ENCODE peak calls at places on chromosomes 4 and X, in five cellular contexts. Q is fibroblast of lung, C is osteoblast, I is right lobe of liver, M is esophagus squamous epithelium. V is an unnamed sample.

GRCh38 chr4:31261632-31262031 is 541.5 kb downstream of the PCDH7 start:
- DNase-seq in Q (no peak), I (no peak), C (no peak), M (no peak), V (no peak)

GRCh38 chr4:161841759-161842158 is 322.0 kb downstream of the FSTL5 start:
- DNase-seq in I (no peak), C (no peak), Q (no peak), M (no peak), V (no peak)

GRCh38 chrX:52425710-52426245 is 57.0 kb downstream of the XAGE2 start:
- DNase-seq in M (no peak), C (no peak), I (no peak), Q (peak; percentile 51), V (no peak)

GRCh38 chrX:87397103-87397886 is 120.3 kb upstream of the KLHL4 start:
- DNase-seq in C (no peak), M (no peak), I (no peak), Q (peak; percentile 10), V (peak; percentile 8)

GRCh38 chr4:144948009-144948408 is 150.0 kb downstream of the ANAPC10 start:
- DNase-seq in Q (peak; percentile 36), I (no peak), C (peak; percentile 13), M (no peak), V (peak; percentile 68)

GRCh38 chr4:2269206-2269531 is 7.3 kb upstream of the MXD4 start:
- DNase-seq in M (no peak), I (peak; percentile 52), C (no peak), Q (no peak), V (no peak)

GRCh38 chr4:139267301-139267700 is 12.7 kb downstream of the MGARP start:
- DNase-seq in Q (no peak), I (no peak), M (no peak), C (no peak), V (no peak)

GRCh38 chr4:144645102-144645469 is 870 bp upstream of the HHIP start:
- DNase-seq in Q (peak; percentile 32), M (no peak), I (no peak), C (peak; percentile 67), V (no peak)

GRCh38 chrX:20320461-20321159 is 53.9 kb upstream of the RPS6KA3 start:
- DNase-seq in Q (no peak), I (no peak), M (no peak), C (no peak), V (no peak)

GRCh38 chr4:27714073-27714472 is 853.4 kb downstream of the STIM2 start:
- DNase-seq in M (no peak), I (no peak), C (no peak), Q (peak; percentile 1), V (no peak)

GRCh38 chr4:82618321-82618720 is 56.5 kb upstream of the TMEM150C start:
- DNase-seq in M (no peak), C (no peak), I (no peak), Q (peak; percentile 71), V (no peak)

GRCh38 chr4:40520533-40520932 is 109.1 kb downstream of the RBM47 start:
- DNase-seq in C (no peak), M (no peak), I (no peak), Q (peak; percentile 30), V (no peak)

GRCh38 chrX:21723097-21723496 is 34.8 kb downstream of the SMPX start:
- DNase-seq in C (no peak), I (no peak), M (no peak), Q (peak; percentile 23), V (no peak)

GRCh38 chr4:176188654-176189053 is 6.7 kb downstream of the SPATA4 start:
- DNase-seq in C (no peak), M (no peak), Q (no peak), I (no peak), V (no peak)

GRCh38 chr4:72471816-72472215 is 97.2 kb downstream of the ADAMTS3 start:
- DNase-seq in I (no peak), M (no peak), Q (peak; percentile 26), C (no peak), V (no peak)

GRCh38 chrX:1535241-1536041 is 1.5 kb downstream of the P2RY8 start:
- DNase-seq in M (peak; percentile 1), Q (no peak), I (no peak), C (no peak), V (no peak)
- H3K4me3 ChIP-seq in M (peak overlapping the region; percentile 62), Q (no peak overlapping the region), I (no peak overlapping the region), C (no peak overlapping the region), V (no peak overlapping the region)

DNA sequence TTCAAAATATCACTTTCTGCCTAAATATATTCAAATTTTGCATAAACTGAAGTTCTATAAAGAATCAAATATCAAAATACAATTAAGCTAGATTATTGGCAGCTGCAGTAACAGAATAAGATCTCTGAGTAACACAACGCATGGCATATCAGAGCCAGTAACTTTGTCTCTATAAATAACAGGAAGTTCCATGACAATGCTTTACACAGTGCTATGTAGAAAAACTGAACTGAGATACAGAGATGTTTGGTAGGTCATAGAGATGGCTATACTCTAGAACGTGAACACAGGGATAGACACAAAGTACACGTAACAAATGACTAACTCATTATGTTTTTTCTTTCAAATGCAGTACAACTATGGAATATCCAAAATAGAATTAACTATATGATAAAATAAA is 18.2 kb downstream of the UBE2D3 start:
- DNase-seq in M (no peak), I (no peak), Q (no peak), C (no peak), V (no peak)
- H3K4me1 ChIP-seq in M (peaks cover 6% of the 10 kb centered on the region), I (no peaks in the 10 kb centered on the region), Q (peaks cover 5% of the 10 kb centered on the region), C (peaks cover 32% of the 10 kb centered on the region), V (peaks cover 23% of the 10 kb centered on the region)

GRCh38 chr4:127889903-127890302 is 9.2 kb downstream of the PLK4 start:
- DNase-seq in Q (peak; percentile 31), M (no peak), I (no peak), C (no peak), V (no peak)
- H3K36me3 ChIP-seq in Q (peaks cover 2% of the 10 kb centered on the region), M (peaks cover 36% of the 10 kb centered on the region), I (no peaks in the 10 kb centered on the region), C (peaks cover 10% of the 10 kb centered on the region), V (peaks cover 84% of the 10 kb centered on the region)

DNA sequence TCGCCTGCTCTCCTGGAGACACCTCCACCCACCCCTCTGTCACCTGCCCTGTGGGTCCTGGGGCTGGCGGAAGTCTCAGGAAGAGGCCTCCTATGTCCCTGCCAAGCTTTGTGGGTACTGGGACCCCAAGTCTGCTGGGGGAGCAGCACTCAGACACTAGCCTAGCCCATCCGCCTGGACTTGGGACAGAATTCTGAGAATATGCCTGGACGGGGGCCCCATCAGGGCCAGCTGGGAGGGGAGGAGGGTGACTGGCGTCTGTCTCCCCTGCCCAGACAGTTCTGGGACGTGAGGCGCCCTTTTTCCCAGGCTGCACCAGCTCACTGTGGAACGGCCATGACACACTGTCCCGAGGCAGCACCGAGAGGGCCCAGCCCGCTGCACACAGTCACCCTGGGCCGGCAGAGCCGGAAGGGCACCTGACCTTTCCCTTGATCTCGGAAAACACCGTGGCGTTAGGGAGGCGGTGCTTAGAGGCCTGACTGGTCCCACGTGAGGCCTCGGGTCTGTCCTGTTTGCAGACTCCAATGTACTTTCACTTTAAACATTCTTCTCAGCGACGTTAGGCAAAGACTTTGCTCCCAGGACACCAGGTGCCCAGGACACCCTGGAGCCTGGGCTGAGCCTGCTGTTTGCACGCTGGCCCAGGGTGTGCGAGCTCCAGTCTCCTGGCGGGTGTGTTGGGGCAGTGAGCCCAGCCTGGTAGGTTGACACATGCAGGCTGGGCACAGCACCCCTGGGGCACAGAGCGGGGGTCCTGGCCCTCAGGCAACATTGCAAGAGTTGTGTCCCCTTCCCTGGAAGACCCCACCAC is 700 bp downstream of the SLC26A1 start:
- DNase-seq in M (no peak), I (peak; percentile 96), C (no peak), Q (no peak), V (no peak)
- H3K4me3 ChIP-seq in M (peak overlapping the region; percentile 51), I (peak overlapping the region; percentile 43), C (no peak overlapping the region), Q (no peak overlapping the region), V (no peak overlapping the region)

GRCh38 chr4:53529025-53529424 is 62.3 kb downstream of the LNX1 start:
- DNase-seq in M (no peak), I (no peak), Q (no peak), C (no peak), V (no peak)
- H3K4me1 ChIP-seq in M (no peaks in the 10 kb centered on the region), I (no peaks in the 10 kb centered on the region), Q (no peaks in the 10 kb centered on the region), C (peaks cover 13% of the 10 kb centered on the region), V (no peaks in the 10 kb centered on the region)